ENCODE peak calls at places on chromosomes 4 and X, in nine cellular contexts. S, E, B, F, W, X, H, T and L are unnamed samples.

GRCh38 chr4:6198768-6199343 is 1.5 kb downstream of the JAKMIP1 start:
- DNase-seq in S (no peak), E (no peak), B (no peak), F (no peak), W (no peak), X (no peak), H (no peak), T (no peak), L (no peak)

GRCh38 chrX:40460926-40461325 is 119.8 kb upstream of the ATP6AP2 start:
- DNase-seq in S (no peak), E (no peak), B (no peak), F (no peak), W (no peak), X (no peak), H (no peak), T (no peak), L (no peak)

GRCh38 chr4:154559141-154559841 is 3.5 kb upstream of the FGB start:
- DNase-seq in S (no peak), E (no peak), B (no peak), F (peak), W (peak), X (peak), H (peak), T (peak), L (no peak)

GRCh38 chr4:87819281-87819919 is 13.4 kb upstream of the MEPE start:
- DNase-seq in S (no peak), E (peak), B (no peak), F (no peak), W (peak), X (no peak), H (peak), T (peak), L (no peak)

GRCh38 chr4:110737931-110738330 is 115.1 kb upstream of the PITX2 start:
- DNase-seq in S (no peak), E (no peak), B (no peak), F (no peak), W (no peak), X (no peak), H (no peak), T (no peak), L (no peak)

GRCh38 chrX:118974088-118974907 is at the start of gene LONRF3:
- DNase-seq in S (no peak), E (no peak), B (peak), F (peak), W (peak), X (peak), H (peak), T (peak), L (peak)

GRCh38 chrX:45743081-45743533 is 542.4 kb upstream of the DIPK2B start:
- DNase-seq in S (no peak), E (peak), B (no peak), F (peak), W (peak), X (peak), H (peak), T (peak), L (no peak)

GRCh38 chrX:97616883-97617510 is 733.3 kb downstream of the RPA4 start:
- DNase-seq in S (no peak), E (peak), B (no peak), F (peak), W (peak), X (peak), H (peak), T (peak), L (peak)

GRCh38 chrX:19174401-19175025 is 52.2 kb upstream of the ADGRG2 start:
- DNase-seq in S (no peak), E (peak), B (no peak), F (no peak), W (peak), X (peak), H (peak), T (peak), L (no peak)

GRCh38 chr4:127055349-127055748 is 577.4 kb upstream of the INTU start:
- DNase-seq in S (no peak), E (no peak), B (no peak), F (no peak), W (peak), X (no peak), H (peak), T (no peak), L (no peak)

GRCh38 chrX:154483325-154483724 is 3.1 kb downstream of the UBL4A start:
- DNase-seq in S (no peak), E (no peak), B (no peak), F (no peak), W (no peak), X (no peak), H (no peak), T (no peak), L (no peak)

GRCh38 chrX:136577562-136577961 is 45.5 kb downstream of the VGLL1 start:
- DNase-seq in S (peak), E (no peak), B (peak), F (peak), W (peak), X (peak), H (peak), T (peak), L (peak)

GRCh38 chrX:13360146-13360545 is 40.3 kb upstream of the ATXN3L start:
- DNase-seq in S (no peak), E (no peak), B (no peak), F (no peak), W (no peak), X (no peak), H (no peak), T (no peak), L (no peak)

GRCh38 chr4:2743518-2744445 is 12.4 kb downstream of the TNIP2 start:
- DNase-seq in S (no peak), E (no peak), B (no peak), F (no peak), W (no peak), X (no peak), H (no peak), T (no peak), L (no peak)

GRCh38 chr4:28772066-28772465 is 1911.4 kb downstream of the STIM2 start:
- DNase-seq in S (no peak), E (no peak), B (no peak), F (no peak), W (peak), X (no peak), H (peak), T (peak), L (no peak)

GRCh38 chr4:53622739-53623151 is 31.5 kb upstream of the LNX1 start:
- DNase-seq in S (no peak), E (no peak), B (no peak), F (no peak), W (peak), X (no peak), H (peak), T (peak), L (no peak)

GRCh38 chr4:14234330-14234729 is 606.8 kb upstream of the BOD1L1 start:
- DNase-seq in S (no peak), E (no peak), B (no peak), F (no peak), W (peak), X (no peak), H (peak), T (no peak), L (no peak)

GRCh38 chr4:172515266-172515879 is 653.2 kb upstream of the GALNT7 start:
- DNase-seq in S (no peak), E (no peak), B (no peak), F (no peak), W (no peak), X (no peak), H (no peak), T (no peak), L (no peak)

GRCh38 chr4:38949416-38950051 is 81.9 kb downstream of the FAM114A1 start:
- DNase-seq in S (no peak), E (no peak), B (no peak), F (no peak), W (peak), X (no peak), H (peak), T (peak), L (no peak)

GRCh38 chrX:94551831-94552230 is 877.8 kb downstream of the FAM133A start:
- DNase-seq in S (no peak), E (no peak), B (no peak), F (no peak), W (no peak), X (no peak), H (no peak), T (no peak), L (no peak)

GRCh38 chr4:17315459-17315858 is 196.4 kb downstream of the QDPR start:
- DNase-seq in S (no peak), E (no peak), B (no peak), F (no peak), W (no peak), X (no peak), H (no peak), T (no peak), L (no peak)

GRCh38 chrX:24703185-24703494 is 9.4 kb downstream of the POLA1 start:
- DNase-seq in S (no peak), E (no peak), B (no peak), F (no peak), W (no peak), X (no peak), H (no peak), T (no peak), L (no peak)

GRCh38 chr4:168124008-168124641 is 31.8 kb downstream of the ANXA10 start:
- DNase-seq in S (no peak), E (no peak), B (no peak), F (no peak), W (no peak), X (no peak), H (peak), T (peak), L (no peak)

GRCh38 chr4:77062856-77063255 is 12.9 kb downstream of the CCNI start:
- DNase-seq in S (no peak), E (no peak), B (no peak), F (no peak), W (no peak), X (no peak), H (no peak), T (no peak), L (no peak)

GRCh38 chrX:115226929-115227328 is 7.0 kb downstream of the LRCH2 start:
- DNase-seq in S (no peak), E (no peak), B (no peak), F (peak), W (peak), X (peak), H (peak), T (peak), L (no peak)
- TF ChIP-seq CTCF in S (peak), E (peak), B (peak), F (no peak), W (peak), X (peak), H (peak), T (peak), L (no peak)

DNA sequence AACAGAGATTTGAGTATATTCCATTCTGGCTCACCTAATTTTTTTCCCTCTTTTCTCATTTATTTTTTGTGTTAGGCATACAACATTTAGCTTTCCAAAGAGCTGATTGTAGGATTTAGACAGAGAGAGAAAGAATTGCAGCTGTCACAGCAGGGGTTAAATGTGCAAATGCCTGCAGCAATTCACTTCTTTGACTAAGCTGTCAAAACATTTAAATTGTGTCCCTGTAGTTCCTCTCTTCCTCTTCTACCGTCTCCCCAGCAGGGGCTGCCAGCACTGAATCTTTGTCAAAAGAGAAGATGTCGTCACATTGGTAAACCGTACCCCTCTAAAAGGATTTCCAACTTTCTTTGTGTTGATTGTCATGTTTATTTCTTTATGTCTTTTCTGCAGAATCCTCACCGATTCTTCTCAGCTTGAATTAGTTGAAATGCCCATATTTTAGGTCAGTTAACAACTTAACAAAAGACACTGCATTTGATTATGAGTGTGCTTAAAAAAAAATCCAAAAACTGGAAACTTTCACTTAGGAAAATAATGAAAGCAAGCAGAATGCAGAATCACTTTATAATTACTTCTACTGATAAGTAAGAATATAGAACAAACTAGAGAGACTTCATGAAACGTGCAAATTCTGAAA is 111.1 kb upstream of the PTPN13 start:
- DNase-seq in S (peak), E (no peak), B (no peak), F (peak), W (no peak), X (no peak), H (no peak), T (no peak), L (no peak)
- TF ChIP-seq CTCF in S (peak), E (no peak), B (no peak), F (peak), W (peak), X (no peak), H (peak), T (peak), L (peak)

DNA sequence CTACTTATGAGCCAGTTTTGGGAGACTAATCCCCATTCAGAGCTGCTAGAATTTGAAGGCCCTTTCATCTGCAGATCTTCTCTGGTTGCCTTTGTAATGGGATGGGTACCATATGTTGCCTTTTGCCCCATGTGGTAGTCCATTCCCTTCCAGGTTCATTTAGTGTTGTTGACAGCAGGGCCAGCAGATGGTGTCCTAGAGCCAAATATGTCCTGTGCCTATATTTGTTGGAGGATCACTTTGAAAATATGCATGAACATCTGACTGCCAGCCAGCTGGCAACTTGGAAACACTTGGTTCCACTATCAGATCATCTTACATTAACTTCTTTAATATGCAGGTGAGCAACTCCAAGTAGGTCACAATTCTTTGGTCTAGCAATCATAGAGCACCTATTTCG is 30.4 kb downstream of the CFAP299 start:
- DNase-seq in S (peak), E (no peak), B (peak), F (peak), W (peak), X (peak), H (peak), T (peak), L (no peak)
- TF ChIP-seq CTCF in S (peak), E (peak), B (peak), F (peak), W (peak), X (peak), H (peak), T (peak), L (peak)

GRCh38 chrX:5681159-5681558 is 547.5 kb downstream of the NLGN4X start:
- DNase-seq in S (no peak), E (no peak), B (no peak), F (peak), W (peak), X (no peak), H (peak), T (no peak), L (no peak)
- TF ChIP-seq CTCF in S (peak), E (peak), B (no peak), F (peak), W (peak), X (no peak), H (no peak), T (no peak), L (no peak)

GRCh38 chr4:37882665-37883296 is 8.1 kb upstream of the TBC1D1 start:
- DNase-seq in S (no peak), E (no peak), B (no peak), F (no peak), W (no peak), X (no peak), H (no peak), T (peak), L (no peak)
- TF ChIP-seq CTCF in S (no peak), E (no peak), B (no peak), F (peak), W (no peak), X (no peak), H (peak), T (peak), L (peak)

GRCh38 chrX:50920132-50920531 is 9.6 kb downstream of the BMP15 start:
- DNase-seq in S (no peak), E (no peak), B (no peak), F (no peak), W (peak), X (peak), H (peak), T (no peak), L (no peak)
- TF ChIP-seq CTCF in S (peak), E (peak), B (peak), F (no peak), W (peak), X (no peak), H (peak), T (peak), L (no peak)